ENCODE peak calls at places on chromosomes 2 and 18, in four cellular contexts. U, K, I and A are unnamed samples.
A peak's percentile ranks its signal among the peaks of the same experiment; 100 is the strongest.

GRCh38 chr2:144596074-144596871 is 76.4 kb upstream of the ZEB2 start:
- DNase-seq in K (no peak), U (no peak), I (no peak), A (no peak)

GRCh38 chr18:13291745-13292447 is 73.3 kb downstream of the LDLRAD4 start:
- DNase-seq in U (no peak), K (no peak), I (no peak), A (no peak)

GRCh38 chr2:197297772-197298318 is 12.7 kb downstream of the ANKRD44 start:
- DNase-seq in U (peak; percentile 43), K (no peak), I (no peak), A (no peak)

GRCh38 chr2:30639836-30640235 is 167.4 kb downstream of the CAPN13 start:
- DNase-seq in K (no peak), U (no peak), I (no peak), A (no peak)

GRCh38 chr2:193584522-193584938 is 1389.8 kb upstream of the TMEFF2 start:
- DNase-seq in U (peak; percentile 16), K (peak; percentile 35), I (no peak), A (no peak)

GRCh38 chr2:96872591-96873349 is 2.9 kb upstream of the SEMA4C start:
- DNase-seq in K (no peak), U (no peak), I (no peak), A (no peak)

GRCh38 chr2:238286551-238286950 is 1.9 kb downstream of the PER2 start:
- DNase-seq in I (peak; percentile 41), K (no peak), U (no peak), A (no peak)

GRCh38 chr2:105329197-105329554 is 359 bp downstream of the TGFBRAP1 start:
- DNase-seq in U (no peak), K (no peak), I (no peak), A (peak; percentile 44)

GRCh38 chr2:98504386-98505109 is 59.9 kb downstream of the INPP4A start:
- DNase-seq in K (no peak), U (no peak), I (no peak), A (no peak)

GRCh38 chr2:234245945-234246344 is 195.4 kb downstream of the SPP2 start:
- DNase-seq in I (no peak), U (no peak), K (no peak), A (no peak)

GRCh38 chr2:27370816-27371620 is 602 bp downstream of the SNX17 start:
- DNase-seq in U (peak; percentile 28), I (peak; percentile 61), K (peak; percentile 54), A (peak; percentile 33)

GRCh38 chr2:112343827-112344585 is 68.6 kb downstream of the ZC3H6 start:
- DNase-seq in K (peak; percentile 41), U (no peak), I (no peak), A (no peak)

GRCh38 chr18:59459352-59460059 is 100.4 kb upstream of the LMAN1 start:
- DNase-seq in K (peak; percentile 49), U (peak; percentile 4), I (no peak), A (no peak)

GRCh38 chr2:1972428-1972827 is 228.1 kb upstream of the PXDN start:
- DNase-seq in K (no peak), U (no peak), I (no peak), A (no peak)

GRCh38 chr18:8800445-8800844 is 95.1 kb downstream of the MTCL1 start:
- DNase-seq in K (no peak), I (no peak), U (no peak), A (no peak)

GRCh38 chr2:21772624-21773023 is 648.9 kb downstream of the TDRD15 start:
- DNase-seq in I (no peak), U (no peak), K (no peak), A (no peak)

GRCh38 chr2:16508061-16508851 is 157.4 kb downstream of the CYRIA start:
- DNase-seq in K (peak; percentile 36), U (no peak), I (no peak), A (no peak)

GRCh38 chr2:2180446-2180845 is 150.6 kb downstream of the MYT1L start:
- DNase-seq in I (no peak), U (no peak), K (no peak), A (no peak)

GRCh38 chr18:26549486-26550435 is 1.4 kb upstream of the KCTD1 start:
- DNase-seq in I (no peak), K (peak; percentile 68), U (no peak), A (no peak)

GRCh38 chr2:216687646-216688045 is 7.7 kb downstream of the IGFBP5 start:
- DNase-seq in U (no peak), K (no peak), I (no peak), A (no peak)